ENCODE peak calls at places on chromosome 15, in seven cellular contexts. T, A, B, M, J, R and Q are unnamed samples.

GRCh38 chr15:51227967-51228783 is 110.2 kb downstream of the CYP19A1 start:
- DNase-seq in T (peak; percentile 69), A (peak; percentile 72), B (peak; percentile 38), M (peak; percentile 76), J (peak; percentile 21), R (no peak), Q (no peak)

GRCh38 chr15:85554852-85555521 is 174.6 kb downstream of the AKAP13 start:
- DNase-seq in T (no peak), A (no peak), B (peak; percentile 90), M (no peak), J (peak; percentile 43), R (no peak), Q (no peak)

GRCh38 chr15:56877591-56877990 is 40.9 kb upstream of the TCF12 start:
- DNase-seq in T (no peak), A (no peak), B (peak; percentile 89), M (no peak), J (no peak), R (no peak), Q (no peak)

GRCh38 chr15:48664436-48664835 is 18.9 kb upstream of the FBN1 start:
- DNase-seq in T (no peak), A (no peak), B (no peak), M (no peak), J (no peak), R (no peak), Q (no peak)

GRCh38 chr15:58793862-58794261 is 22.8 kb downstream of the MINDY2 start:
- DNase-seq in T (no peak), A (no peak), B (no peak), M (no peak), J (no peak), R (no peak), Q (no peak)

GRCh38 chr15:99977945-99978344 is 244.7 kb upstream of the LYSMD4 start:
- DNase-seq in T (no peak), A (no peak), B (no peak), M (no peak), J (no peak), R (no peak), Q (no peak)

GRCh38 chr15:75785771-75786563 is 57.3 kb upstream of the UBE2Q2 start:
- DNase-seq in T (no peak), A (no peak), B (no peak), M (no peak), J (no peak), R (no peak), Q (peak; percentile 56)

GRCh38 chr15:49103002-49103401 is 52.4 kb downstream of the COPS2 start:
- DNase-seq in T (no peak), A (no peak), B (no peak), M (no peak), J (no peak), R (no peak), Q (no peak)

GRCh38 chr15:35874260-35874905 is 328.4 kb upstream of the DPH6 start:
- DNase-seq in T (no peak), A (peak; percentile 22), B (no peak), M (no peak), J (no peak), R (no peak), Q (no peak)

GRCh38 chr15:31471731-31472430 is 145.2 kb downstream of the KLF13 start:
- DNase-seq in T (peak; percentile 89), A (no peak), B (no peak), M (no peak), J (no peak), R (no peak), Q (no peak)

GRCh38 chr15:43209059-43209824 is 11.6 kb downstream of the EPB42 start:
- DNase-seq in T (no peak), A (peak; percentile 35), B (no peak), M (no peak), J (no peak), R (no peak), Q (no peak)

GRCh38 chr15:36793205-36793604 is 213.8 kb downstream of the CDIN1 start:
- DNase-seq in T (no peak), A (no peak), B (no peak), M (no peak), J (no peak), R (no peak), Q (no peak)

GRCh38 chr15:59885832-59886231 is 118.3 kb upstream of the FOXB1 start:
- DNase-seq in T (no peak), A (no peak), B (no peak), M (no peak), J (peak; percentile 5), R (no peak), Q (no peak)

GRCh38 chr15:29099131-29099880 is 170.3 kb downstream of the NSMCE3 start:
- DNase-seq in T (no peak), A (no peak), B (no peak), M (no peak), J (no peak), R (no peak), Q (no peak)

GRCh38 chr15:72585659-72586058 is 68.8 kb upstream of the GOLGA6B start:
- DNase-seq in T (no peak), A (no peak), B (no peak), M (no peak), J (peak; percentile 32), R (peak; percentile 17), Q (no peak)

GRCh38 chr15:81531971-81532370 is 158.0 kb upstream of the TMC3 start:
- DNase-seq in T (no peak), A (no peak), B (no peak), M (no peak), J (no peak), R (no peak), Q (no peak)

GRCh38 chr15:92801774-92802464 is 98.2 kb upstream of the CHD2 start:
- DNase-seq in T (peak; percentile 98), A (no peak), B (no peak), M (no peak), J (no peak), R (no peak), Q (no peak)

GRCh38 chr15:44075535-44075934 is 119.5 kb downstream of the FRMD5 start:
- DNase-seq in T (no peak), A (no peak), B (no peak), M (no peak), J (no peak), R (no peak), Q (no peak)

GRCh38 chr15:70127797-70128756 is 30.4 kb upstream of the TLE3 start:
- DNase-seq in T (no peak), A (no peak), B (no peak), M (no peak), J (no peak), R (no peak), Q (no peak)

GRCh38 chr15:92463352-92463751 is 69.7 kb downstream of the ST8SIA2 start:
- DNase-seq in T (no peak), A (no peak), B (no peak), M (no peak), J (no peak), R (no peak), Q (no peak)

GRCh38 chr15:81024265-81024875 is 23.6 kb downstream of the TLNRD1 start:
- DNase-seq in T (no peak), A (no peak), B (peak; percentile 1), M (no peak), J (no peak), R (no peak), Q (no peak)

GRCh38 chr15:41860049-41860828 is 21.6 kb downstream of the PLA2G4B start:
- DNase-seq in T (no peak), A (no peak), B (no peak), M (no peak), J (no peak), R (no peak), Q (no peak)

GRCh38 chr15:31271706-31272557 is 54.7 kb upstream of the KLF13 start:
- DNase-seq in T (no peak), A (no peak), B (no peak), M (no peak), J (no peak), R (no peak), Q (no peak)

GRCh38 chr15:60822403-60822802 is 343.5 kb upstream of the ICE2 start:
- DNase-seq in T (no peak), A (no peak), B (no peak), M (no peak), J (no peak), R (no peak), Q (no peak)

GRCh38 chr15:49290204-49290603 is 120.2 kb downstream of the GALK2 start:
- DNase-seq in T (no peak), A (no peak), B (no peak), M (no peak), J (no peak), R (no peak), Q (no peak)

GRCh38 chr15:26242565-26242964 is 379.4 kb upstream of the ATP10A start:
- DNase-seq in T (no peak), A (no peak), B (no peak), M (no peak), J (no peak), R (no peak), Q (no peak)

GRCh38 chr15:46442196-46442595 is 807.4 kb downstream of the SQOR start:
- DNase-seq in T (no peak), A (no peak), B (no peak), M (no peak), J (no peak), R (no peak), Q (no peak)

GRCh38 chr15:78750566-78750965 is 60.7 kb downstream of the ADAMTS7 start:
- DNase-seq in T (no peak), A (no peak), B (no peak), M (no peak), J (no peak), R (no peak), Q (no peak)

GRCh38 chr15:101091080-101092017 is 160.5 kb downstream of the CHSY1 start:
- DNase-seq in T (no peak), A (no peak), B (no peak), M (no peak), J (peak; percentile 70), R (peak; percentile 39), Q (no peak)

GRCh38 chr15:79923068-79923514 is 26.3 kb upstream of the MTHFS start:
- DNase-seq in T (no peak), A (peak; percentile 70), B (peak; percentile 32), M (no peak), J (peak; percentile 36), R (peak; percentile 47), Q (no peak)

GRCh38 chr15:52171386-52171785 is 19.8 kb downstream of the GNB5 start:
- DNase-seq in T (no peak), A (no peak), B (peak; percentile 39), M (no peak), J (no peak), R (no peak), Q (no peak)

GRCh38 chr15:83112233-83112958 is 5.0 kb downstream of the TM6SF1 start:
- DNase-seq in T (peak; percentile 22), A (no peak), B (no peak), M (no peak), J (no peak), R (no peak), Q (no peak)

GRCh38 chr15:26892119-26892518 is 25.3 kb downstream of the GABRA5 start:
- DNase-seq in T (no peak), A (no peak), B (no peak), M (no peak), J (no peak), R (no peak), Q (no peak)

GRCh38 chr15:69608661-69609060 is 156.0 kb downstream of the RPLP1 start:
- DNase-seq in T (no peak), A (no peak), B (no peak), M (no peak), J (no peak), R (no peak), Q (no peak)

GRCh38 chr15:58929891-58930416 is 3.5 kb downstream of the SLTM start:
- DNase-seq in T (no peak), A (no peak), B (no peak), M (no peak), J (no peak), R (no peak), Q (no peak)

GRCh38 chr15:84797212-84797611 is 19.9 kb upstream of the ALPK3 start:
- DNase-seq in T (no peak), A (no peak), B (no peak), M (no peak), J (no peak), R (no peak), Q (no peak)

GRCh38 chr15:77329202-77329601 is 90.7 kb downstream of the PEAK1 start:
- DNase-seq in T (no peak), A (no peak), B (no peak), M (no peak), J (no peak), R (no peak), Q (no peak)

GRCh38 chr15:38651328-38652038 is 86.9 kb upstream of the RASGRP1 start:
- DNase-seq in T (no peak), A (no peak), B (no peak), M (no peak), J (no peak), R (no peak), Q (no peak)